ENCODE peak calls at places on chromosomes 12 and 14, in eight cellular contexts. G is tibial nerve, F is esophagus muscularis mucosa, B is IMR-90, H is Peyer's patch, R is uterus, L is heart left ventricle, N is breast epithelium. M is an unnamed sample.
A peak's percentile ranks its signal among the peaks of the same experiment; 100 is the strongest.

GRCh38 chr14:92645841-92646478 is 102.5 kb downstream of the LGMN start:
- DNase-seq in G (no peak), F (no peak), B (peak; percentile 92), H (no peak), R (no peak), L (no peak), N (no peak), M (no peak)

GRCh38 chr12:98408681-98409080 is 106.7 kb upstream of the TMPO start:
- DNase-seq in G (no peak), F (no peak), B (no peak), H (no peak), R (no peak), L (no peak), N (no peak), M (no peak)

GRCh38 chr12:128795530-128796361 is 28.0 kb downstream of the SLC15A4 start:
- DNase-seq in G (no peak), F (no peak), B (no peak), H (peak; percentile 80), R (no peak), L (no peak), N (no peak), M (no peak)

GRCh38 chr12:15208871-15209656 is 12.2 kb downstream of the RERG start:
- DNase-seq in G (no peak), F (no peak), B (no peak), H (no peak), R (no peak), L (no peak), N (no peak), M (no peak)

GRCh38 chr12:43103866-43104265 is 448.1 kb downstream of the ADAMTS20 start:
- DNase-seq in G (no peak), F (no peak), B (no peak), H (no peak), R (no peak), L (no peak), N (no peak), M (no peak)

GRCh38 chr12:1529862-1530591 is 64.4 kb downstream of the FBXL14 start:
- DNase-seq in G (no peak), F (no peak), B (no peak), H (no peak), R (no peak), L (no peak), N (peak; percentile 48), M (peak; percentile 43)

GRCh38 chr12:3251067-3251466 is 173.9 kb downstream of the TSPAN9 start:
- DNase-seq in G (no peak), F (no peak), B (no peak), H (no peak), R (no peak), L (peak; percentile 63), N (no peak), M (no peak)

GRCh38 chr12:54364413-54364812 is at the start of gene GPR84:
- DNase-seq in G (no peak), F (no peak), B (no peak), H (no peak), R (no peak), L (no peak), N (no peak), M (no peak)

GRCh38 chr12:54161481-54162437 is 27.0 kb downstream of the SMUG1 start:
- DNase-seq in G (no peak), F (no peak), B (no peak), H (no peak), R (no peak), L (no peak), N (no peak), M (no peak)

GRCh38 chr12:64840129-64840528 is 15.7 kb downstream of the TBC1D30 start:
- DNase-seq in G (no peak), F (no peak), B (no peak), H (no peak), R (no peak), L (no peak), N (no peak), M (no peak)

GRCh38 chr14:50008562-50009355 is 107.6 kb downstream of the VCPKMT start:
- DNase-seq in G (no peak), F (no peak), B (peak; percentile 69), H (no peak), R (no peak), L (no peak), N (no peak), M (no peak)

GRCh38 chr12:49264466-49264872 is 413 bp upstream of the TUBA1C start:
- DNase-seq in G (no peak), F (no peak), B (no peak), H (no peak), R (no peak), L (no peak), N (no peak), M (peak; percentile 64)

GRCh38 chr12:2382391-2383155 is 329.8 kb downstream of the CACNA1C start:
- DNase-seq in G (no peak), F (no peak), B (peak; percentile 51), H (no peak), R (no peak), L (no peak), N (no peak), M (no peak)

GRCh38 chr12:95337176-95337575 is 119.6 kb downstream of the VEZT start:
- DNase-seq in G (no peak), F (no peak), B (peak; percentile 12), H (no peak), R (no peak), L (no peak), N (no peak), M (no peak)

GRCh38 chr14:89651805-89652204 is 234.8 kb upstream of the FOXN3 start:
- DNase-seq in G (no peak), F (no peak), B (no peak), H (no peak), R (no peak), L (no peak), N (no peak), M (no peak)

GRCh38 chr12:103350116-103350515 is 145.7 kb downstream of the C12orf42 start:
- DNase-seq in G (no peak), F (no peak), B (no peak), H (no peak), R (no peak), L (no peak), N (no peak), M (no peak)

GRCh38 chr12:48903982-48904411 is 21.3 kb downstream of the FKBP11 start:
- DNase-seq in G (peak; percentile 66), F (no peak), B (peak; percentile 82), H (peak; percentile 86), R (peak; percentile 73), L (peak; percentile 78), N (peak; percentile 65), M (peak; percentile 62)

DNA sequence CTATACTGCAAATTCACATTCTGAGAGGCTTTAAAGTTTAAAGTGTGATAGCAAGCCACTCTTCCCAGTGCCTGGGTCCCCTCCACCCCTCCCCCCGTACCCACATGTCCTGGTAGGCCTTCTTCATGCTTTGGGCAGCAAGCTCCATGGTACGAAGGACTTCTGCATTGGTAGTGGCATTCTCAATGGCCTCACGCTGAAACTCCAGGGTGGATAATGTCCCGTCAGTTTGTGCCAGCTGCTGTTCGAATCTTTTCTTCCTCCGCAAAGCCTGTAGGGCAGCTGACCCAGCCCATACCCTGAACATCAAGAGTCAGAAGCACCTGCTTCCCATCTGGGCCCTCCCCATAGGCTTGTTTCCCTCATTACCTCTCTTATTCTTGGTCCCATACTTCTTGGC is 2.0 kb downstream of the CHMP4A start:
- DNase-seq in G (no peak), F (no peak), B (no peak), H (no peak), R (no peak), L (no peak), N (no peak), M (no peak)
- TF ChIP-seq POLR2A in G (no peak), F (no peak), B (no peak), H (no peak), R (no peak), L (no peak), N (no peak), M (no peak)

GRCh38 chr12:130715150-130715995 is 726 bp downstream of the RIMBP2 start:
- DNase-seq in G (no peak), F (no peak), B (no peak), H (peak; percentile 32), R (peak; percentile 31), L (no peak), N (no peak), M (no peak)
- TF ChIP-seq POLR2A in G (no peak), F (no peak), B (no peak), H (no peak), R (no peak), L (no peak), N (no peak), M (no peak)

DNA sequence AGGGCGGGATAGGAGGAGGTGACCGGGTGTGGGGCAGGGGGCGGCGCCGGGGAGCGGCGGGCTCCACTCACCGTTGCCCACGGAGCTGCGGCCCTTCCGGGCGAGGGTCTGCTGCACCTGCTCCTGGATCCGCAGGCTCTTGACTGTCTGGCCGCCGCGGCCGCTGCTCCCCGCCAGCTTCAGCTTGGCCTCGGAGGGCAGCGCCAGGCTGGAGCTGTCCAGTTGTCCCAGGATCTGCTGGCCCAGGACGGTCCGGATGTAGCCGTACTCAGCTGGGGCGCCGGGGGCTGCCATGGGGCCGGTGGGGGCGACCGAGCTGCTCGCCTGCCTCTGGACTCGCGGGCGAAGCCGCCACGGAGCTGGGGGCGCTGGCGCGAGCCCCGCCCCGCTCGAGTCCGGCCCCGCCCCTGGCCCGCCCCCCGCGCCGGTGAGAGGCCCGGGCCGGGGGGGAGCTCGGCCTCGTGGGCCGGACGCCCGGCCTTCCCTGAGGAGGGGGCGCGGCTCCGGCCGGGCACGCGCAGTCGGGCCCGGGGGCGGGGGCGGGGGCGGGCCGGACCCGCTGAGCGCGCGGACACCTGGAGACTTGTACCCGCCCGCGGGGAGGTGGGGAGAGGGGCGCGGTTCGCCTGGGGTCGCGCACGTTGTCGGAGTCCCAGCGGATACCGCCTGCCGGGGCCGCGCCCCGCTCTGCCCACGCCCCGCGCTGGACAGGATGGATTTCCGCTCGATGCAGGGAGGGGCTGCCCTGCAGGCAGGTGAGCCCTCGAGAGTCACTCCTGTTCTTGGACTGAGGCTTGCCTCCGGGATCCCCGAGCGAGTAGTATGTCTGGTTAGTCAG is at the start of gene PKP2:
- DNase-seq in G (peak; percentile 21), F (no peak), B (no peak), H (peak; percentile 87), R (peak; percentile 28), L (peak; percentile 64), N (peak; percentile 77), M (no peak)
- TF ChIP-seq POLR2A in G (no peak), F (no peak), B (no peak), H (peak; percentile 55), R (no peak), L (peak; percentile 24), N (no peak), M (no peak)

DNA sequence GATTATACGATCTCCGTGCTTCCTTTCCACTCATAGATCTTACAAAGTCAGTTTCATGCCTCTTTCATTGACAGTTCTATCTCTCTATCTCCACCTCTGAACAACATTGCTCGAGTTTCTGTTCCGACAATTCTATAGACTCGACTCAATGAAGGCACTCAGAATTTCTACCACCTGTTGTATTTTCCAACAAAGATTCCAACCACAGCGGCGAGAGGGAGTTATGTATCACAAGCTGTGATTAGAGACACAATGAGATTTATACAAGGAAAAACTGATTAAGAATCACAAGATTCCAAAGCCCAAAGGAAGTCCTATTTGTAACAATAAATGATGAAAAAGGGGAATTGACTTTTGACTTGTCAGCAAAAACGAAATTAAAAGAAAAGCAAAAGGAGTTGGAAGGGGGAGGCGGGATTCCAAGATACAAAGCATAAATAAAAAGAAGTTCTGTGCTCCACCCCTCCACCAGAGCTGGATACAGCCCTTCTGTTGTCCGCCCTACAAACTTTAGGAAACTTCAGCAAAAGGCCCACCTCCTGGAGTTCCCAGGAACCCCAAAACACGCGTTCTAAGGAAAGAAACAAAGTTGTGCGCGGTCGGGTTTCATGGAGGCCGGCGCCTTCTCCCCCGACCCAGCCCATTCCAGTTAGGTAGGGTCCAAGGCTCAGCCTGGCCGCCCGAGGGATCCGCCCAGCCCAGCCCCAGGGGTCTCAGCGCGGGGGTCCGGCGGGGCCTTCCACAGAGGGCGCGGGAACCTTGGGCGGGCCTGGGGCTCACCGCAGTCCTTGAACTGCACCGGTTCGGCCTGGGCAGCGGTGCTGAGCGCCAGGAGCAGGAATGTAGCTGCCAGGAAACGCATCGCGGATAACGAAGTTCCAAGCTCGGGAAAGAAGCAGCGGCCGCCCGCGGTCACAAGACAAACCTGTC is at the start of gene NPC2:
- DNase-seq in G (no peak), F (no peak), B (no peak), H (no peak), R (no peak), L (no peak), N (no peak), M (no peak)
- TF ChIP-seq POLR2A in G (peak; percentile 89), F (peak; percentile 68), B (no peak), H (peak; percentile 63), R (peak; percentile 77), L (no peak), N (peak; percentile 42), M (no peak)